ENCODE peak calls at places on chromosomes 12 and 14, in eight cellular contexts. L is dorsolateral prefrontal cortex; Z is right cardiac atrium; Y is effector memory CD4-positive, alpha-beta T cell; D is ascending aorta; J is thoracic aorta; H is hepatocyte; V is AG09309. A is an unnamed sample.
A peak's percentile ranks its signal among the peaks of the same experiment; 100 is the strongest.

GRCh38 chr14:106681161-106681955 is 1155.0 kb downstream of the TMEM121 start:
- DNase-seq in Y (no peak), D (no peak), H (no peak), V (no peak), J (no peak), Z (no peak), L (no peak), A (no peak)

GRCh38 chr14:77761205-77761931 is 412 bp upstream of the SNW1 start:
- DNase-seq in L (peak; percentile 13), V (peak; percentile 75), H (peak; percentile 11), D (peak; percentile 73), J (no peak), Y (no peak), Z (peak; percentile 54), A (no peak)

GRCh38 chr12:51937941-51938340 is 13.6 kb upstream of the ACVR1B start:
- DNase-seq in L (no peak), V (no peak), Y (no peak), H (no peak), Z (no peak), J (no peak), D (peak; percentile 35), A (no peak)

GRCh38 chr12:92224685-92225331 is 79.2 kb upstream of the BTG1 start:
- DNase-seq in Y (no peak), Z (no peak), L (no peak), H (peak; percentile 73), J (no peak), D (no peak), V (no peak), A (peak; percentile 16)

GRCh38 chr12:48717252-48717695 is 767 bp upstream of the CCNT1 start:
- DNase-seq in D (no peak), L (no peak), Y (no peak), J (no peak), V (no peak), H (no peak), Z (no peak), A (no peak)

GRCh38 chr14:101183376-101184103 is 280.0 kb upstream of the RTL1 start:
- DNase-seq in Z (no peak), J (no peak), H (peak; percentile 83), L (no peak), Y (no peak), D (no peak), V (no peak), A (no peak)

GRCh38 chr12:66516133-66516532 is 162.7 kb downstream of the GRIP1 start:
- DNase-seq in H (no peak), L (no peak), J (no peak), V (no peak), Z (no peak), D (no peak), Y (no peak), A (no peak)

GRCh38 chr14:39682563-39682962 is 250.3 kb upstream of the FBXO33 start:
- DNase-seq in L (no peak), J (no peak), D (no peak), H (no peak), V (no peak), Z (no peak), Y (no peak), A (no peak)

GRCh38 chr14:24876009-24876690 is 173.8 kb downstream of the STXBP6 start:
- DNase-seq in L (no peak), V (no peak), J (no peak), Y (no peak), Z (no peak), D (no peak), H (no peak), A (no peak)

GRCh38 chr12:129901256-129901655 is 2.6 kb downstream of the TMEM132D start:
- DNase-seq in L (no peak), V (no peak), J (no peak), Y (no peak), H (peak; percentile 25), Z (no peak), D (no peak), A (no peak)

GRCh38 chr14:53851394-53852056 is 105.1 kb downstream of the BMP4 start:
- DNase-seq in Y (no peak), V (no peak), H (no peak), Z (no peak), J (no peak), L (no peak), D (no peak), A (no peak)

GRCh38 chr14:89621009-89621421 is 204.0 kb upstream of the FOXN3 start:
- DNase-seq in Z (no peak), L (no peak), D (no peak), V (no peak), J (no peak), Y (peak; percentile 25), H (no peak), A (no peak)

DNA sequence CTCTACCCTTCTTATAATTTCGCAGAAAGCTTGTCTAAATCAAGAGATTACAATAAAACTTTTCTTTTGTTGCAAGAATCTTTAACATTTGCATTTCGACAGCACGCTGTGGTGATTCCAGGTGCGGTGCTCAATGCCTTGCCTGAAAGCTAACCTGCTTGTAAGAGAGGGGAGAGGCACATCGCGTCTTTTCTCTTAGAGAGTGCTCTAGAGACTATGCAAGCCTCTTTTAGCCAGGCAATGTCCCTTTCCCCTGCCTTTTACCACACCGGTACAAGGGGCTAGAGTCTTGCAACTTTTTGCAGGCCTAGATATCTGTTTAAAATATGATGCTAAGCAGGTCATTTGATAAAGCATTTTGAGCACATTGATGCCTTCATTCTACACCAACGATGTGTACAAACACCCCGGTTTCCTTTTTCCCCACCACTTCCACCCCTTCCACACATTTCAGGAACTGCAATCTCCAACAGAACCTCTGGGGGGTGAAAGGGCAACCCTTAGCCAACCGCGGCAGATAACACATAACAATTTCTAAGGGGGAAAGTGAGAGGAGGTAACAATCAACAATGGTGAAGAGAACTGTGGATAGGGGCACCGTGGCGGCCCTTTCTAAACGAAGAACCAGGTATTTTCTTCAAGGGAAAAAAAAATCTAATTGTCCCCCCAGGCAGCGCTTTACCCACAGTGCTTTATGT is 1.3 kb downstream of the KITLG start:
- DNase-seq in Z (no peak), J (no peak), H (peak; percentile 53), L (no peak), D (no peak), V (no peak), Y (no peak), A (no peak)
- H3K4me3 ChIP-seq in Z (peak overlapping the region; percentile 73), J (peak overlapping the region; percentile 88), H (peak overlapping the region; percentile 87), L (peak overlapping the region; percentile 44), D (peak overlapping the region; percentile 75), V (peak overlapping the region; percentile 90), Y (no peak overlapping the region), A (peak overlapping the region; percentile 85)

DNA sequence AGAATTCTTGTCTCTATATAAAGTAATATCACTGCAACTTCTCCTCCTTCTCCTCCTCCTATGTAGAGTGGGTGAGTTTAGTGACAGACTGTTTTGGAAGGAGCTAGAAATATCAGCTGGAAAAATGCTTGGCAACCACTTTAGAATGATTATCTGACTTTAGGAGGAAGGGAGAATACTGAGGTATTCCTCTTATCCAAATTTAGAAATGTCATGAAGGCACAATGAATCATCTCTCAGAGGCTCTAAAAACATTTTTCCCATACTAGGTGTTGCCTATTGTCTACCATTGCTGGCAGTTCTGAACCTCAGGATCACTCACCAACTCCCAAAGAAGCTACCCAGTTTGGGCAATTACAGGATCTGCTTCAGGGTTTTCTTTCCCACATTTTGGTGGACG is 306.6 kb upstream of the ATP2B1 start:
- DNase-seq in D (no peak), Y (no peak), H (no peak), L (no peak), J (no peak), V (no peak), Z (no peak), A (no peak)
- H3K4me3 ChIP-seq in D (no peak overlapping the region), Y (no peak overlapping the region), H (no peak overlapping the region), L (no peak overlapping the region), J (no peak overlapping the region), V (no peak overlapping the region), Z (no peak overlapping the region), A (no peak overlapping the region)

DNA sequence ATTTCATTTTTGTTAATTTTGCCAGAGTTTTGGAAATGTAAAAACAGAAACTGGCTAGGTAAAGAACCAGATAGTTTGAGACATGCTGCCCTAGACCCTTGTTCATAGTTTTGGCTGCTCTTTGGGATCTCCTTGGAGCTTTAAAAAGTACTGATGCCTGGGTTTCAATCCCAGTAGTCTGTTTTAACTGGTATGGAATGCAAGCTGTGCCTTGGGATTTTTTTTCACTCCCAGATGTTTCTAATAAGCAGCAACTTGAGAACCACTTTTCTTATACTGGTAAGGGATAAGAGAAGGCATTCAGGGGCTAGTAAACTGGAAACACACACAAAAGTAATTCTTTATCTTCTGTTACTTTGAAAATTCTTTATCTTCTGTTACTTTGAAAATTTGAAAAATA is 18.8 kb downstream of the SLC35F4 start:
- DNase-seq in Y (no peak), H (no peak), L (no peak), D (no peak), J (no peak), Z (no peak), V (peak; percentile 67), A (no peak)
- H3K4me3 ChIP-seq in Y (no peak overlapping the region), H (no peak overlapping the region), L (no peak overlapping the region), D (no peak overlapping the region), J (no peak overlapping the region), Z (no peak overlapping the region), V (no peak overlapping the region), A (no peak overlapping the region)

DNA sequence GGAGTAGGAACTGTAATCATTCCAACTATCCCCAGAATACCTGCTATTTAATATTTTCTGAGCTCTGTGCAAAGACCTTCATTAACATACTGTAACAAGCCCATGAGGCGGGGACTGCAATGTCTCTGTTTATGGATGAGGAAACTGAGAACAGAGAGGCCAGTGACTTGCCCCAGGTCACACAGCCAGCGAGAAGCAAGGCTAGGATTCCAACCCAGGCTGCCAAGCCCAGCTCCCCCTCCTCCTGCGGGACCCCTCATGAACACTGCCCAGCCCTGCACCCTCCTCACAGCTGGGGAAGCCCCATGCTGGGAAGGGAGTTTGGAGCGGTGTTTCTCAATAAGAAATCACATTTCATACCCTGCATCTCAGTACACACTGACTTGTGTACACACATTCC is 10.9 kb downstream of the HVCN1 start:
- DNase-seq in D (no peak), J (no peak), Z (no peak), V (no peak), H (no peak), L (no peak), Y (no peak), A (no peak)
- H3K4me3 ChIP-seq in D (no peak overlapping the region), J (no peak overlapping the region), Z (no peak overlapping the region), V (no peak overlapping the region), H (no peak overlapping the region), L (no peak overlapping the region), Y (no peak overlapping the region), A (no peak overlapping the region)

GRCh38 chr14:73784988-73785313 is 66.7 kb upstream of the PTGR2 start:
- DNase-seq in V (no peak), H (no peak), Z (no peak), J (no peak), L (no peak), Y (no peak), D (no peak), A (no peak)
- H3K4me3 ChIP-seq in V (peak overlapping the region; percentile 46), H (peak overlapping the region; percentile 71), Z (peak overlapping the region; percentile 92), J (peak overlapping the region; percentile 89), L (no peak overlapping the region), Y (peak overlapping the region; percentile 81), D (peak overlapping the region; percentile 87), A (peak overlapping the region; percentile 68)

GRCh38 chr12:124453419-124454351 is 113.7 kb downstream of the NCOR2 start:
- DNase-seq in H (no peak), L (peak; percentile 77), J (peak; percentile 87), Z (peak; percentile 92), D (peak; percentile 98), Y (peak; percentile 86), V (no peak), A (no peak)
- H3K4me3 ChIP-seq in H (no peak overlapping the region), L (no peak overlapping the region), J (peak overlapping the region; percentile 30), Z (no peak overlapping the region), D (peak overlapping the region; percentile 5), Y (peak overlapping the region; percentile 35), V (no peak overlapping the region), A (no peak overlapping the region)

A was measured in AG04450.